ENCODE peak calls at places on chromosomes 16 and 17, in eight cellular contexts. H is GM23248, F is heart left ventricle, O is kidney, A is T-helper 2 cell, Q is mucosa of descending colon, S is IMR-90, R is germinal center. T is an unnamed sample.

GRCh38 chr16:53090591-53091507 is 36.1 kb downstream of the CHD9 start:
- DNase-seq in H (peak), F (peak), O (peak), A (no peak), Q (peak), S (peak), R (peak), T (peak)

GRCh38 chr17:75476274-75476673 is 19.8 kb downstream of the TMEM94 start:
- DNase-seq in H (no peak), F (peak), O (peak), A (no peak), Q (peak), S (peak), R (no peak), T (peak)

GRCh38 chr17:82170412-82170961 is 42.2 kb downstream of the CCDC57 start:
- DNase-seq in H (no peak), F (no peak), O (no peak), A (no peak), Q (peak), S (no peak), R (no peak), T (peak)

GRCh38 chr17:29590261-29590978 is 972 bp upstream of the GIT1 start:
- DNase-seq in H (peak), F (no peak), O (no peak), A (no peak), Q (peak), S (peak), R (no peak), T (peak)

GRCh38 chr17:74923538-74924249 is 379 bp upstream of the OTOP2 start:
- DNase-seq in H (peak), F (peak), O (peak), A (peak), Q (peak), S (peak), R (peak), T (peak)

GRCh38 chr17:38456031-38456815 is 28.0 kb downstream of the ARHGAP23 start:
- DNase-seq in H (no peak), F (no peak), O (no peak), A (no peak), Q (no peak), S (no peak), R (no peak), T (peak)

GRCh38 chr17:74280093-74280513 is 6.1 kb downstream of the DNAI2 start:
- DNase-seq in H (no peak), F (no peak), O (no peak), A (peak), Q (peak), S (no peak), R (no peak), T (no peak)

GRCh38 chr17:43353364-43353763 is 45.4 kb upstream of the ARL4D start:
- DNase-seq in H (no peak), F (no peak), O (no peak), A (no peak), Q (no peak), S (no peak), R (no peak), T (no peak)

GRCh38 chr17:62892870-62893338 is 73.1 kb upstream of the TANC2 start:
- DNase-seq in H (peak), F (peak), O (no peak), A (no peak), Q (no peak), S (peak), R (no peak), T (peak)

GRCh38 chr17:41451154-41451728 is 10.5 kb upstream of the KRT38 start:
- DNase-seq in H (peak), F (no peak), O (no peak), A (no peak), Q (no peak), S (peak), R (no peak), T (peak)

GRCh38 chr16:57165923-57166322 is 19.9 kb downstream of the PSME3IP1 start:
- DNase-seq in H (no peak), F (no peak), O (no peak), A (no peak), Q (no peak), S (peak), R (no peak), T (no peak)

GRCh38 chr17:40602445-40603443 is 37.5 kb upstream of the CCR7 start:
- DNase-seq in H (no peak), F (no peak), O (no peak), A (peak), Q (no peak), S (no peak), R (no peak), T (no peak)

GRCh38 chr16:81424761-81425160 is 19.8 kb upstream of the CMIP start:
- DNase-seq in H (no peak), F (no peak), O (no peak), A (no peak), Q (no peak), S (peak), R (no peak), T (no peak)

GRCh38 chr17:73750975-73751374 is 106.7 kb upstream of the SDK2 start:
- DNase-seq in H (no peak), F (no peak), O (no peak), A (no peak), Q (no peak), S (no peak), R (no peak), T (peak)

GRCh38 chr17:17386143-17386800 is 83.1 kb downstream of the NT5M start:
- DNase-seq in H (no peak), F (peak), O (peak), A (no peak), Q (no peak), S (no peak), R (no peak), T (peak)

GRCh38 chr17:57533684-57534305 is 211.3 kb downstream of the CCDC182 start:
- DNase-seq in H (no peak), F (no peak), O (no peak), A (no peak), Q (no peak), S (no peak), R (no peak), T (no peak)

GRCh38 chr16:79217375-79218011 is 383.0 kb downstream of the MAF start:
- DNase-seq in H (no peak), F (no peak), O (no peak), A (no peak), Q (no peak), S (no peak), R (no peak), T (peak)

GRCh38 chr17:45740553-45741330 is 43.4 kb upstream of the CRHR1 start:
- DNase-seq in H (peak), F (peak), O (peak), A (no peak), Q (no peak), S (peak), R (peak), T (peak)

GRCh38 chr17:76150712-76151622 is 9.9 kb upstream of the FOXJ1 start:
- DNase-seq in H (no peak), F (no peak), O (no peak), A (no peak), Q (no peak), S (no peak), R (no peak), T (no peak)

GRCh38 chr16:69150146-69150865 is 17.9 kb downstream of the UTP4 start:
- DNase-seq in H (peak), F (peak), O (no peak), A (no peak), Q (no peak), S (peak), R (peak), T (peak)

GRCh38 chr16:10961231-10961630 is 16.9 kb downstream of the CLEC16A start:
- DNase-seq in H (peak), F (no peak), O (no peak), A (no peak), Q (no peak), S (peak), R (no peak), T (peak)

GRCh38 chr16:77276686-77277085 is 77.5 kb downstream of the SYCE1L start:
- DNase-seq in H (no peak), F (no peak), O (no peak), A (no peak), Q (no peak), S (no peak), R (no peak), T (no peak)

GRCh38 chr16:52090080-52090479 is 456.9 kb downstream of the TOX3 start:
- DNase-seq in H (peak), F (no peak), O (no peak), A (no peak), Q (no peak), S (peak), R (no peak), T (no peak)

GRCh38 chr17:13601776-13602551 is at the start of gene HS3ST3A1:
- DNase-seq in H (peak), F (peak), O (peak), A (no peak), Q (peak), S (peak), R (no peak), T (peak)

GRCh38 chr17:3222505-3222904 is 15.0 kb downstream of the OR1A1 start:
- DNase-seq in H (no peak), F (no peak), O (no peak), A (no peak), Q (no peak), S (no peak), R (no peak), T (no peak)

GRCh38 chr16:66525396-66526180 is 24.3 kb downstream of the TK2 start:
- DNase-seq in H (peak), F (no peak), O (no peak), A (no peak), Q (no peak), S (no peak), R (no peak), T (peak)

GRCh38 chr16:600781-601180 is 10.9 kb downstream of the RAB40C start:
- DNase-seq in H (no peak), F (no peak), O (no peak), A (no peak), Q (no peak), S (no peak), R (no peak), T (peak)

GRCh38 chr17:75471207-75471606 is 14.8 kb downstream of the TMEM94 start:
- DNase-seq in H (no peak), F (no peak), O (no peak), A (no peak), Q (no peak), S (no peak), R (no peak), T (peak)

GRCh38 chr17:80125656-80126448 is 21.1 kb downstream of the EIF4A3 start:
- DNase-seq in H (peak), F (no peak), O (no peak), A (no peak), Q (no peak), S (peak), R (no peak), T (peak)

GRCh38 chr16:53094013-53094630 is 39.3 kb downstream of the CHD9 start:
- DNase-seq in H (no peak), F (peak), O (peak), A (no peak), Q (peak), S (no peak), R (peak), T (no peak)

T was measured in osteoblast.